ENCODE peak calls at places on chromosome 12, in six cellular contexts. U, F, Y, P, E and Q are unnamed samples. For H3K4me1, the result is how much of the 10 kb centered on the place peaks cover.

GRCh38 chr12:3097186-3097804 is 20.1 kb downstream of the TSPAN9 start:
- DNase-seq in U (peak), F (no peak), Y (no peak), P (no peak), E (no peak), Q (no peak)

GRCh38 chr12:56154818-56155217 is 2.4 kb downstream of the MYL6B start:
- DNase-seq in U (no peak), F (no peak), Y (no peak), P (no peak), E (no peak), Q (no peak)

GRCh38 chr12:110141389-110141788 is 17.2 kb downstream of the IFT81 start:
- DNase-seq in U (no peak), F (peak), Y (no peak), P (no peak), E (no peak), Q (no peak)

GRCh38 chr12:78236264-78236663 is 405.6 kb downstream of the NAV3 start:
- DNase-seq in U (no peak), F (no peak), Y (no peak), P (no peak), E (no peak), Q (no peak)

GRCh38 chr12:11014234-11014633 is 8.2 kb downstream of the TAS2R19 start:
- DNase-seq in U (no peak), F (no peak), Y (no peak), P (no peak), E (no peak), Q (no peak)

GRCh38 chr12:116317986-116318737 is 40.7 kb upstream of the MED13L start:
- DNase-seq in U (no peak), F (no peak), Y (no peak), P (no peak), E (peak), Q (no peak)

GRCh38 chr12:120709976-120710804 is at the start of gene UNC119B:
- DNase-seq in U (peak), F (peak), Y (peak), P (no peak), E (peak), Q (peak)

GRCh38 chr12:132103542-132104308 is 40.4 kb downstream of the DDX51 start:
- DNase-seq in U (no peak), F (no peak), Y (no peak), P (no peak), E (no peak), Q (no peak)

GRCh38 chr12:24851816-24852337 is 97.0 kb downstream of the BCAT1 start:
- DNase-seq in U (no peak), F (no peak), Y (no peak), P (no peak), E (no peak), Q (no peak)

GRCh38 chr12:119994892-119995658 is 6.0 kb downstream of the BICDL1 start:
- DNase-seq in U (no peak), F (no peak), Y (no peak), P (no peak), E (no peak), Q (no peak)

GRCh38 chr12:91332305-91332704 is 149.7 kb upstream of the DCN start:
- DNase-seq in U (no peak), F (no peak), Y (no peak), P (no peak), E (no peak), Q (no peak)

GRCh38 chr12:116982721-116983502 is 72.2 kb downstream of the FBXW8 start:
- DNase-seq in U (no peak), F (no peak), Y (no peak), P (no peak), E (no peak), Q (no peak)

GRCh38 chr12:115870021-115870420 is 407.5 kb downstream of the MED13L start:
- DNase-seq in U (no peak), F (no peak), Y (no peak), P (no peak), E (no peak), Q (no peak)

GRCh38 chr12:125228519-125229260 is 163.5 kb downstream of the AACS start:
- DNase-seq in U (no peak), F (no peak), Y (no peak), P (no peak), E (no peak), Q (no peak)

GRCh38 chr12:65163755-65164154 is 5.6 kb upstream of the LEMD3 start:
- DNase-seq in U (no peak), F (no peak), Y (no peak), P (no peak), E (no peak), Q (no peak)

GRCh38 chr12:66716522-66716921 is 37.6 kb upstream of the GRIP1 start:
- DNase-seq in U (no peak), F (no peak), Y (no peak), P (no peak), E (no peak), Q (no peak)

GRCh38 chr12:28202374-28203130 is 12.3 kb downstream of the CCDC91 start:
- DNase-seq in U (no peak), F (no peak), Y (no peak), P (no peak), E (no peak), Q (no peak)

GRCh38 chr12:104134882-104135281 is 3.1 kb downstream of the NFYB start:
- DNase-seq in U (no peak), F (no peak), Y (no peak), P (no peak), E (no peak), Q (no peak)
- H3K4me1 ChIP-seq in U (half or more), F (under half), Y (under half), P (under half), E (under half), Q (under half)

DNA sequence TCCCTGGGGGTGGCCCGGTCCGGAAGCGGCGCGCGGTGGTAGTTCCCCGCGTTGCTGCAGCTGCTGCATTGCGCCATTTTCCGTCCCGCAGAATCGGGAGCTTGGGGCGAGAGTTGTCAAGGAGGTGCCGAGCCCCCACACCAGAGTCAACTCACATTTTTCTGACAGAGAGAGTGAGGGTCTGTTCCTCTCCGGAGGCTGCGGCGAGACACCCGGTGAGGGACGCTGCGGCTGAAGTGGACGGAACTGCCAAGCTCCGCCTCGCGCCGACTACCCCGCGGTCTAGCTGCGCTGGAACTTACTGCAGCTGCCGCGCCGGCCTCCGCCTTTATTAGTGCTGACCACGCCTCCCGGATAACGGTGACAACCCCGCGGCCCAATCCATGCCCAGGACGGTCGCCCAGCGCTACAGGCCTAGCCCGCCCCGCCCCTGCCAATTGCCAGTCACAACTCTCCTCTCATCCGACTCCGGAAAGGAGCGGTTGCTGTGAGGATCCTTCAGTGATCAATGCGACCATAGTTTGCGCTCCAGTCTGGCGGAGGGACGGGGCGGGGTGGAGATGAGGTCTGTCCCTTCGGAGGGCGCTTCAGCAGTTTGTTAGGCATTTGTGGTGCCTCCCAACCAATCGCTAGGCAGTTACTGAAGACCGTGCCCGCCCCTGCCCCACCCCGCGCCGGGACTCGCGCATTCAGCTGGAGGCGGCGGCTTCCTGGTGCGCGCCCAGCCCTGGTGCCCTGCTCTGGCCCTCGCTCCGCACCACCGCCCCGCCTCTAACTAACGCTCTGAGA is at the start of gene VAMP1:
- DNase-seq in U (peak), F (peak), Y (peak), P (peak), E (peak), Q (peak)
- H3K4me3 ChIP-seq in U (peak), F (peak), Y (peak), P (peak), E (peak), Q (peak)

GRCh38 chr12:12611512-12612306 is at the start of gene CREBL2:
- DNase-seq in U (peak), F (peak), Y (peak), P (peak), E (peak), Q (peak)

GRCh38 chr12:12612403-12612802 is 727 bp downstream of the CREBL2 start:
- DNase-seq in U (no peak), F (no peak), Y (peak), P (no peak), E (no peak), Q (no peak)

GRCh38 chr12:12610711-12611110 is 965 bp upstream of the CREBL2 start:
- DNase-seq in U (no peak), F (no peak), Y (no peak), P (no peak), E (no peak), Q (no peak)

GRCh38 chr12:12614342-12614741 is 2.7 kb downstream of the CREBL2 start:
- DNase-seq in U (no peak), F (no peak), Y (no peak), P (no peak), E (no peak), Q (no peak)

GRCh38 chr12:12613334-12613733 is 1.7 kb downstream of the CREBL2 start:
- DNase-seq in U (no peak), F (no peak), Y (no peak), P (no peak), E (no peak), Q (no peak)
- H3K4me1 ChIP-seq in U (under half), F (under half), Y (half or more), P (under half), E (under half), Q (half or more)

DNA sequence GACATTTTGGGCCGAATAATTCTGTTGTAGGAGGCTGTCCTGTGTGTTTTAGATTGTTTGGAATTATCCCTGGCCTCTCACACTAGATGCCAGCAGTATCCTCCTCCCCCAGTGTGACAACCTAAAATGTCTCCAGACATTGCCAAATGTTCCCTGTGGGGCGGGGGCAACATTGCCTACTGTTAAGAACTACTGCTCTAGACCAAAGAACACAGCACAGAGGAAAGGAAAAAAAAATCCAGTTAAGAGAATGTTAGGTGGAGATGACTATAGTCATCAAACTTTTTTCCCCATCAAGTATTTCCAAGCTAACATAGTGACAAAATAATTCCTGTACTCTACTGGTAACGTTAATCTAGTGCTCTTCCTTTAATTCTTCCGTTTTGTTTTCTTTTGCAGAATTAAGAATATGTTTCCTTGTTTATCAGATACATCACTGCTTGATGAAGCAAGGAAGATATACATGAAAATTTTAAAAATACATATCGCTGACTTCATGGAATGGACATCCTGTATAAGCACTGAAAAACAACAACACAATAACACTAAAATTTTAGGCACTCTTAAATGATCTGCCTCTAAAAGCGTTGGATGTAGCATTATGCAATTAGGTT is 3.6 kb downstream of the CDKN1B start:
- DNase-seq in U (no peak), F (no peak), Y (no peak), P (no peak), E (no peak), Q (no peak)
- H3K4me3 ChIP-seq in U (no peak), F (peak), Y (peak), P (peak), E (peak), Q (peak)

GRCh38 chr12:46445093-46445492 is 72.5 kb upstream of the SLC38A2 start:
- DNase-seq in U (no peak), F (no peak), Y (no peak), P (no peak), E (no peak), Q (no peak)

GRCh38 chr12:46443594-46444263 is 71.2 kb upstream of the SLC38A2 start:
- DNase-seq in U (no peak), F (no peak), Y (no peak), P (no peak), E (no peak), Q (no peak)

GRCh38 chr12:46442239-46442638 is 69.7 kb upstream of the SLC38A2 start:
- DNase-seq in U (no peak), F (no peak), Y (no peak), P (no peak), E (no peak), Q (no peak)

GRCh38 chr12:46439793-46440511 is 67.4 kb upstream of the SLC38A2 start:
- DNase-seq in U (no peak), F (no peak), Y (no peak), P (no peak), E (no peak), Q (no peak)

DNA sequence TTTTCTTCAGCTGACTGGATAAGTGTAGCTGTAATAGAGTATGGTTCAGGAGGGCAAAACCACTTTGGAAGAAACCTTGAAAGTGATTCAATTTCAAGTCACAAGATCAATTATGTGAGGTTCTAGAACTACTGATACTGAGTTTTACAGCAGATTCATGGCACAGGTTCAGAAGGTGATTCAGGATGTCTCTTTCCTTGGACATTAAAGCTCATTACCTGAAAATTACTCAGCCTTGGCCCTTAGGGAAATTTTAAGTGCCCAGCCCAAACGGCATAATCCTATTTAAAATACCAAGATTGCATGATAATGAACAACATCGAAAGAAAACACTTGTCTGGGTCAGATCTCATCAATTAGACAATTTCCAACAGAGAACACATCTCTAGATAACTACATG is 70.2 kb upstream of the SLC38A2 start:
- DNase-seq in U (no peak), F (no peak), Y (no peak), P (peak), E (no peak), Q (no peak)
- H3K4me1 ChIP-seq in U (under half), F (under half), Y (under half), P (half or more), E (under half), Q (under half)

DNA sequence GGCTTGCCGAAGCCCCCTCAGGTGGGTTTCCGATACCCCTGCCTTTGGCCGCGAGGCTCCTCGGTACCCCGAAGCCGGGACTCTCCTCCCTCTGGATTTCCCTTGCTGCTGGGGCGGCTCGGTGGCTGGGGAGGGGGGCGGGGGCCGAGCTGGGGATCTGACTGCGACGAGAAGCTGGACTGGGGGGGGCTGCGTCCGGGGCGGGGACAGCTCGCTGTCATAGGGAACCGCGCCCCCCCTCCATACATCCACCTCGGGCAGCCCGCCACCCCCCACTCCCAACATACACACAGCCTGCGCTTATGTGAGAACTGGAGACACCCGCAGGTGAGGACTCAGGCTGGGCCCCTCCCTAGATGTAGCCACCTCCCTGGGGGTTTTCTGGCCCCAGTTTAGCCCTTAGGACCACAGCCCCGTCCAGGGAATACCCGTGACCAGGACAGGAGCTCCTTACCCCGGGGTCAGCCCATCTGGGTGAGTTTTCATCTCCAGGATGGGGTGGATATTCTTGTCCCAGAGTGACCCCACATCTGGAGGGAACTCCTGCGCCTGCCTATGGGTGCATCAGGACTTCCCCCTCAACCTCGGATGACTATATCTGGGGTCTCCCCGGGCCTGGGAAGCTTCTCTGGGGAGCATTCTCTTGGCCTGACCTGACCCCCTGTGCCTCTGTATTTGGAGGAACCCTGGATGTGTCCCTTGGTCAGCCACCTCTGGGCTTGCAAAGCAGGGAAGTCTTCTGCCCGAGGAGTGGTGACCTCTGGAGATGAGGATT is 687 bp downstream of the ASIC1 start:
- DNase-seq in U (no peak), F (no peak), Y (no peak), P (no peak), E (no peak), Q (no peak)
- H3K4me3 ChIP-seq in U (no peak), F (peak), Y (peak), P (peak), E (peak), Q (no peak)